ENCODE peak calls at places on chromosomes 12 and 14, in ten cellular contexts. Y, Q, T, O, A, P, I, V, D and B are unnamed samples.

GRCh38 chr14:63852271-63852816 is 460 bp upstream of the SYNE2 start:
- DNase-seq in Y (no peak), Q (no peak), T (no peak), O (peak; percentile 46), A (no peak), P (peak; percentile 7), I (no peak), V (no peak), D (no peak), B (no peak)

GRCh38 chr14:56002876-56003625 is 115.2 kb upstream of the PELI2 start:
- DNase-seq in Y (no peak), Q (no peak), T (peak; percentile 22), O (peak; percentile 16), A (no peak), P (peak; percentile 14), I (no peak), V (no peak), D (no peak), B (no peak)

GRCh38 chr12:70436836-70437235 is 70.7 kb downstream of the KCNMB4 start:
- DNase-seq in Y (no peak), Q (no peak), T (no peak), O (no peak), A (no peak), P (no peak), I (no peak), V (no peak), D (no peak), B (no peak)

GRCh38 chr14:100146548-100147091 is 12.8 kb downstream of the DEGS2 start:
- DNase-seq in Y (no peak), Q (no peak), T (no peak), O (no peak), A (no peak), P (no peak), I (no peak), V (no peak), D (no peak), B (no peak)

GRCh38 chr14:90456551-90456950 is 59.7 kb downstream of the CALM1 start:
- DNase-seq in Y (no peak), Q (no peak), T (no peak), O (no peak), A (no peak), P (no peak), I (no peak), V (no peak), D (no peak), B (no peak)

GRCh38 chr14:50064993-50065392 is 51.4 kb downstream of the VCPKMT start:
- DNase-seq in Y (peak; percentile 38), Q (no peak), T (no peak), O (peak; percentile 21), A (peak; percentile 38), P (peak; percentile 89), I (peak; percentile 79), V (peak; percentile 58), D (peak; percentile 26), B (no peak)

GRCh38 chr12:12885060-12885792 is 6.1 kb upstream of the GPRC5A start:
- DNase-seq in Y (no peak), Q (no peak), T (no peak), O (no peak), A (no peak), P (no peak), I (no peak), V (no peak), D (no peak), B (no peak)

GRCh38 chr14:55274760-55275159 is 3.5 kb downstream of the FBXO34 start:
- DNase-seq in Y (no peak), Q (no peak), T (no peak), O (peak; percentile 17), A (no peak), P (no peak), I (no peak), V (no peak), D (no peak), B (no peak)

GRCh38 chr12:79597910-79598309 is 92.9 kb downstream of the PAWR start:
- DNase-seq in Y (no peak), Q (no peak), T (no peak), O (no peak), A (no peak), P (no peak), I (no peak), V (no peak), D (no peak), B (no peak)

GRCh38 chr12:88633312-88633711 is 53.0 kb upstream of the KITLG start:
- DNase-seq in Y (no peak), Q (no peak), T (no peak), O (peak; percentile 24), A (no peak), P (no peak), I (no peak), V (no peak), D (no peak), B (no peak)

GRCh38 chr12:116651089-116651488 is 86.8 kb downstream of the SPRING1 start:
- DNase-seq in Y (no peak), Q (no peak), T (no peak), O (no peak), A (no peak), P (no peak), I (no peak), V (no peak), D (no peak), B (no peak)

GRCh38 chr12:84756961-84757360 is 155.6 kb downstream of the SLC6A15 start:
- DNase-seq in Y (no peak), Q (no peak), T (no peak), O (peak; percentile 51), A (no peak), P (no peak), I (no peak), V (no peak), D (no peak), B (no peak)

GRCh38 chr14:58239259-58240210 is 5.1 kb upstream of the PSMA3 start:
- DNase-seq in Y (peak; percentile 57), Q (peak; percentile 96), T (peak; percentile 69), O (peak; percentile 75), A (peak; percentile 70), P (peak; percentile 54), I (no peak), V (peak; percentile 65), D (peak; percentile 70), B (peak; percentile 80)
- TF ChIP-seq CTCF in Y (no peak), Q (no peak), T (no peak), O (no peak), A (no peak), P (no peak), I (no peak), V (no peak), D (no peak), B (no peak)

GRCh38 chr12:48184549-48184922 is 1.1 kb downstream of the CCDC184 start:
- DNase-seq in Y (no peak), Q (peak; percentile 42), T (no peak), O (no peak), A (no peak), P (no peak), I (no peak), V (no peak), D (no peak), B (no peak)

GRCh38 chr12:48185181-48185919 is 1.9 kb downstream of the CCDC184 start:
- DNase-seq in Y (no peak), Q (peak; percentile 91), T (peak; percentile 32), O (no peak), A (no peak), P (no peak), I (no peak), V (no peak), D (no peak), B (no peak)

GRCh38 chr12:48182659-48183058 is 785 bp upstream of the CCDC184 start:
- DNase-seq in Y (no peak), Q (no peak), T (no peak), O (no peak), A (no peak), P (no peak), I (no peak), V (no peak), D (no peak), B (no peak)

GRCh38 chr12:48183876-48184548 is 568 bp downstream of the CCDC184 start:
- DNase-seq in Y (no peak), Q (peak; percentile 82), T (peak; percentile 38), O (no peak), A (no peak), P (no peak), I (no peak), V (no peak), D (no peak), B (no peak)

DNA sequence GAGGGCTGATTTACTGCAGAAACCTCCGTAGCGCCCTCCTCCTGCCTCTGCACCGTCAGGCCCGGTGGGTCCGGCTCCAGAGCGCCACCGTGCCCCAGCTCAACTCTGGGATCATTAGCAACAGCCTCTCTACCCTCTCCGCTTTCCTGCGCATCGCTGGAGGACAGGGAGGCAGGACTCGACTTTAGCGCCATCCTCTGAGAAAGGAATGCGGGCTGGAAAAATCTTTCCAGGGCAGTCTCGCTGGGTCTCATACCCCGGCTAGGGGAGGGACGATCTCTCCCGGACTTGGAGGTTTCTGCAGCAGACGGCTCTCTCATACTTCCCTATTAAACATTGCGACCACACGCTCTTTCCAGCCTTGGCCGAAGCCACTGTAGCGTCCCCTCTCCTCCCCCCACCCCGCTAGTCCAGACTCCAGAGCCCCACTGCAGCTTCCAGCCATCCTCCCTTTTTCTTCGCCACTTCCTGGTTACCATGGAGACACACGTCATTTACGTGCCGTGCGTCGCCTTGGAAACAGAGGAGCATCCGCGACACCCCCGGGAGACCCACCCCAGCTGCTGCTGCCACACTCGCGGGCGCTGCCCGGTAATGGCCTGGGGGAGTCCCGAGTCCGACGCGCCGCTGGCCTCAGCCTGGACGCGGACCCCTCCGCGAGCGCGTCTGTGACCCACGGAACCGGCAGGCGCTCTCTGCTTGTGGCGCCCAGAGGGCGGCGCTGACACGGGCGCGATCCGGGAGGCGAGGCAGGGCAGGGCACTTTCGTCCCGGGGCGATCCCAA is at the start of gene CCDC184:
- DNase-seq in Y (no peak), Q (peak; percentile 91), T (peak; percentile 82), O (peak; percentile 80), A (peak; percentile 76), P (peak; percentile 78), I (peak; percentile 82), V (peak; percentile 26), D (peak; percentile 75), B (peak; percentile 73)
- TF ChIP-seq CTCF in Y (no peak), Q (no peak), T (no peak), O (peak; percentile 40), A (no peak), P (peak; percentile 48), I (peak; percentile 33), V (peak; percentile 16), D (no peak), B (peak; percentile 49)

GRCh38 chr14:92877757-92878431 is 45.1 kb upstream of the CHGA start:
- DNase-seq in Y (peak; percentile 21), Q (no peak), T (no peak), O (peak; percentile 10), A (peak; percentile 44), P (no peak), I (no peak), V (no peak), D (peak; percentile 55), B (no peak)
- TF ChIP-seq CTCF in Y (no peak), Q (no peak), T (no peak), O (no peak), A (no peak), P (no peak), I (no peak), V (no peak), D (no peak), B (no peak)

DNA sequence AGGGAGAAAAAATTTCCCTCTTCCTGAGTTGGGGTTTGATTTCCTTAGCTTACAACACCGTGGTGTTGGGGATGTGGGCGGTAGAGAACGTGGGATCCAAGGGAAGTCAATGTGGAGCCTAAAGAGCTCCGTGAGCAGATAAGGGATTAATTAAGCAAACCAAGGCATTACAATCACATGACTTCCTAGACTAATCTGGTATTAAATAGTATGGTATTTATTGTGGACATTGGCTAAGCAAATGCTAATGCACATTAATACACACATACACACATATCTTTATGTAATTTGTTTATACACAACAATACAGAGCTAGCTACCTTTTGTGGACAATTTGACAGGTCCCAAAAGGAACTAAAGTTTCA is 791 bp upstream of the RNF41 start:
- DNase-seq in Y (no peak), Q (no peak), T (no peak), O (peak; percentile 10), A (no peak), P (no peak), I (no peak), V (no peak), D (no peak), B (no peak)
- TF ChIP-seq CTCF in Y (no peak), Q (no peak), T (peak; percentile 5), O (no peak), A (no peak), P (no peak), I (no peak), V (no peak), D (no peak), B (no peak)